ENCODE peak calls at places on chromosomes 13 and 19, in seven cellular contexts. H is cardiac muscle cell; M is pancreas; N is A549; B is MM.1S; D is suprapubic skin; L is CD8-positive, alpha-beta memory T cell. R is an unnamed sample. For H3K4me1, the result is how much of the 10 kb centered on the place peaks cover.

GRCh38 chr13:112510002-112510780 is 77.8 kb downstream of the TUBGCP3 start:
- DNase-seq in H (peak), M (peak), N (peak), B (peak), D (no peak), L (no peak), R (no peak)

GRCh38 chr19:40803857-40804782 is 5.1 kb downstream of the EGLN2 start:
- DNase-seq in H (no peak), M (peak), N (no peak), B (peak), D (no peak), L (peak), R (no peak)

GRCh38 chr13:24651718-24652345 is 28.4 kb upstream of the ATP12A start:
- DNase-seq in H (no peak), M (no peak), N (no peak), B (no peak), D (no peak), L (no peak), R (no peak)

GRCh38 chr13:20414475-20415287 is 111.0 kb downstream of the CRYL1 start:
- DNase-seq in H (no peak), M (no peak), N (no peak), B (no peak), D (no peak), L (no peak), R (no peak)

GRCh38 chr13:41962994-41963393 is 2.1 kb upstream of the VWA8 start:
- DNase-seq in H (no peak), M (no peak), N (no peak), B (no peak), D (no peak), L (no peak), R (no peak)

GRCh38 chr19:35414442-35414841 is 33.6 kb upstream of the FFAR2 start:
- DNase-seq in H (no peak), M (no peak), N (no peak), B (no peak), D (no peak), L (no peak), R (no peak)

GRCh38 chr19:29645911-29646310 is 19.4 kb upstream of the PLEKHF1 start:
- DNase-seq in H (no peak), M (no peak), N (no peak), B (no peak), D (peak), L (no peak), R (peak)

GRCh38 chr13:107900775-107901174 is 314.6 kb downstream of the LIG4 start:
- DNase-seq in H (no peak), M (no peak), N (no peak), B (no peak), D (no peak), L (no peak), R (no peak)

GRCh38 chr13:96104516-96104915 is 14.6 kb downstream of the HS6ST3 start:
- DNase-seq in H (no peak), M (no peak), N (no peak), B (no peak), D (no peak), L (no peak), R (no peak)

GRCh38 chr13:110287031-110287828 is 19.7 kb downstream of the COL4A1 start:
- DNase-seq in H (peak), M (no peak), N (no peak), B (no peak), D (no peak), L (no peak), R (no peak)
- H3K4me1 ChIP-seq in H (under half), M (under half), N (under half), B (under half), D (under half), L (under half), R (under half)

GRCh38 chr13:34748561-34748960 is 193.5 kb upstream of the NBEA start:
- DNase-seq in H (no peak), M (no peak), N (no peak), B (no peak), D (no peak), L (no peak), R (no peak)
- H3K27ac ChIP-seq in H (no peak), M (peak), N (no peak), B (no peak), D (peak), L (no peak), R (no peak)

DNA sequence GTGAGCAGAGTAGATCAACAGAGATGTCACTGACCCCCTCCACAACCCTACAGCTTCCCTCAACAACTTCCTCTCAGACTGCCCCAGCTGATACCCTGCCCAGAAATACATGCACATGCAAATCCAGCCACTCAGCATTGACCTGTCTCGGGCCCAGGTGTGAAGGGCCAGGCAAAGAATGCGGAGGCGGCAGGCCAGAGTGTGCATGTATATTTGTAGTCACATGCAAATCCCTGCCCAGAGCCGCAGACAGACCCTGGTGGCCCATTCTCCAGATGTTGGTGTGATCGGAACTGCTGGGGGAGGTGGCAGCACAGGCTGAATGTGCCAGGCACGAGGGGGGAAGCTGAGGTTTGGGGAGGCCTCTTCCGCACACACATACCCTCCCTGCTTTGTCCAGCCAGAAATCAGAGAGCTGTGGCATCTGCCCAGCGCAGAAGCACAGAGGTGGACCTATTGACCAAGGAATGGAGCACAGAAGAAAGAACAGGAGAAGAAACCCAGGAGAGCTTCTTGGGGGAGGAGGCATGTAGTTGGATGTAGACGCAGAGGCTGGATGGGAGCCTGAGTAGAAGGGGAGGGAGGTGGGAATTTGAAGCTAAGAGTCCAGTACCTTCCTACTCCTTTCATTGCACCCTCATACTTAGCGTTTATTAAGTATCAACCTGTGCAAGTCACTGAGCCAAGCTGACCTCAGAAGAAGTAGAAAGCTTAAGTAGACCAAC is 14.4 kb downstream of the MEF2B start:
- DNase-seq in H (no peak), M (no peak), N (no peak), B (no peak), D (no peak), L (no peak), R (no peak)
- H3K4me3 ChIP-seq in H (no peak), M (no peak), N (no peak), B (no peak), D (no peak), L (no peak), R (no peak)

GRCh38 chr19:3061214-3062161 is 807 bp downstream of the TLE5 start:
- DNase-seq in H (peak), M (peak), N (no peak), B (no peak), D (no peak), L (peak), R (no peak)
- H3K4me1 ChIP-seq in H (under half), M (under half), N (under half), B (under half), D (half or more), L (half or more), R (under half)

GRCh38 chr13:98239156-98240076 is 62.3 kb upstream of the RNF113B start:
- DNase-seq in H (no peak), M (no peak), N (no peak), B (no peak), D (no peak), L (no peak), R (no peak)

GRCh38 chr13:98240974-98241373 is 63.9 kb upstream of the RNF113B start:
- DNase-seq in H (no peak), M (no peak), N (no peak), B (no peak), D (no peak), L (no peak), R (no peak)

GRCh38 chr13:98234348-98234747 is 57.3 kb upstream of the RNF113B start:
- DNase-seq in H (no peak), M (no peak), N (no peak), B (no peak), D (no peak), L (no peak), R (no peak)

GRCh38 chr13:98242403-98242802 is 65.3 kb upstream of the RNF113B start:
- DNase-seq in H (no peak), M (no peak), N (no peak), B (no peak), D (no peak), L (no peak), R (no peak)

DNA sequence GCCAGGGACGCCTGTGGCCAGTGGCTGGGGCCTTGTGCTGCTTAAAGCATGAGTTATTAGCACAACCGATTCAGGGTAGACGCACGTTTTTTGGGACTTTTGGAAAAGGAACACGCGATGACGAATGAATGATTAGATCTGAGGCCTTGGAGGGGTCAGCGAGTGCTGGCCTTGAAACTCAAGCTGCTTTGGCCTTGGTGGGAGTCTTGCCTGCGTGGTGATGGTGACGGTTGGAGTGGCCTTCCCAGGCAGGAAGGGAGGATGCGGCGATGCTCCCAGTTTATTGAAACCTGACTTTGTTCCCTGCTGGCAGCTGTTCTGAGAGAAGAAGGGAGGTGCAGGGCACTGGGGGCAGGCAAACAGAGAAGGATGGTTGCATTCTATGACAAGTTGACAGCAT is 63.1 kb upstream of the RNF113B start:
- DNase-seq in H (no peak), M (no peak), N (no peak), B (no peak), D (no peak), L (no peak), R (no peak)
- H3K27ac ChIP-seq in H (no peak), M (no peak), N (no peak), B (no peak), D (no peak), L (no peak), R (no peak)

GRCh38 chr19:13024126-13024957 is 29.1 kb downstream of the NFIX start:
- DNase-seq in H (no peak), M (no peak), N (no peak), B (no peak), D (no peak), L (no peak), R (no peak)
- H3K4me3 ChIP-seq in H (no peak), M (peak), N (no peak), B (no peak), D (peak), L (no peak), R (peak)

DNA sequence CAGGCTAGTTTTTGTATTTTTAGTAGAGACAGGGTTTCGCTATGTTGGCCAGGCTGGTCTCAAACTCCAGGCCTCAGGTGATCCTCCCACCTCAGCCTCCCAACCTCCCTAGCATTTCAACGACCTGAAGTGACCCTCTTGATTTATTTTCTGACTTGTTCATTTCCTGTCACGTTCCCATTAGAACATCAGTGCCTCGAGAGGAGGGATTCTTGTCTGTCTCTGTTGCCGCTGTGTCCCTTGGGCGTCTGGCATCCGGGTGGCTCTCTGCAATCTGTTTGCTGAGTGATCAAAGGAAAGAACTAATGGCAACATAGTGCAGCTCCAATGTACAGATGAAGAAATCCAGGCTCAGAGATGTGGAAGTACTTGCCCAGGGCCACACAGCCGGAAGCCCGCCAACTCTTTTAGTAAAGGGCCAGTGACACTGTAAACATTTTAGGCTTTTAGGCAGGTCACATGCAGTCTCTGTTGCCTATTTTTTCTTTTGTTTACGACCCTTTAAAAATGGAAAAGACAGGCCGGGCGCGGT is 47.5 kb downstream of the NFIC start:
- DNase-seq in H (no peak), M (no peak), N (no peak), B (no peak), D (no peak), L (no peak), R (no peak)
- H3K4me1 ChIP-seq in H (under half), M (under half), N (under half), B (under half), D (under half), L (under half), R (under half)